ENCODE peak calls at places on chromosome 9, in five cellular contexts. A, I, H, J and M are unnamed samples.

GRCh38 chr9:114172981-114173833 is 17.9 kb downstream of the COL27A1 start:
- DNase-seq in A (peak; percentile 40), I (no peak), H (peak; percentile 50), J (no peak), M (no peak)

GRCh38 chr9:89436963-89437625 is 60.8 kb downstream of the SEMA4D start:
- DNase-seq in A (no peak), I (no peak), H (no peak), J (no peak), M (no peak)

GRCh38 chr9:4180907-4181605 is 118.8 kb downstream of the GLIS3 start:
- DNase-seq in A (no peak), I (no peak), H (no peak), J (no peak), M (no peak)

GRCh38 chr9:35448511-35448910 is 41.4 kb upstream of the RUSC2 start:
- DNase-seq in A (peak; percentile 22), I (no peak), H (no peak), J (no peak), M (peak; percentile 26)

GRCh38 chr9:89935791-89936190 is 331.0 kb downstream of the GADD45G start:
- DNase-seq in A (no peak), I (no peak), H (no peak), J (peak; percentile 39), M (peak; percentile 7)

GRCh38 chr9:136848393-136849037 is 694 bp upstream of the PHPT1 start:
- DNase-seq in A (no peak), I (peak; percentile 78), H (no peak), J (no peak), M (no peak)

GRCh38 chr9:4904322-4905134 is 80.5 kb upstream of the JAK2 start:
- DNase-seq in A (peak; percentile 56), I (no peak), H (no peak), J (no peak), M (peak; percentile 84)

GRCh38 chr9:75229605-75230332 is 141.5 kb downstream of the OSTF1 start:
- DNase-seq in A (peak; percentile 27), I (no peak), H (no peak), J (peak; percentile 68), M (peak; percentile 41)

GRCh38 chr9:34994429-34995287 is 5.1 kb downstream of the DNAJB5 start:
- DNase-seq in A (peak; percentile 62), I (peak; percentile 49), H (no peak), J (peak; percentile 25), M (peak; percentile 57)

GRCh38 chr9:109907400-109907799 is 127.4 kb downstream of the PALM2AKAP2 start:
- DNase-seq in A (peak; percentile 81), I (no peak), H (peak; percentile 75), J (no peak), M (no peak)

GRCh38 chr9:116877072-116877471 is 190.0 kb downstream of the TRIM32 start:
- DNase-seq in A (no peak), I (no peak), H (no peak), J (no peak), M (no peak)

GRCh38 chr9:131609116-131609830 is 64.0 kb downstream of the PRRT1B start:
- DNase-seq in A (peak; percentile 75), I (peak; percentile 81), H (peak; percentile 64), J (peak; percentile 49), M (peak; percentile 70)

GRCh38 chr9:124410321-124410913 is 4.8 kb downstream of the PSMB7 start:
- DNase-seq in A (no peak), I (no peak), H (no peak), J (no peak), M (peak; percentile 43)
- TF ChIP-seq CTCF in A (peak; percentile 29), I (no peak), H (peak; percentile 25), J (no peak), M (peak; percentile 42)

DNA sequence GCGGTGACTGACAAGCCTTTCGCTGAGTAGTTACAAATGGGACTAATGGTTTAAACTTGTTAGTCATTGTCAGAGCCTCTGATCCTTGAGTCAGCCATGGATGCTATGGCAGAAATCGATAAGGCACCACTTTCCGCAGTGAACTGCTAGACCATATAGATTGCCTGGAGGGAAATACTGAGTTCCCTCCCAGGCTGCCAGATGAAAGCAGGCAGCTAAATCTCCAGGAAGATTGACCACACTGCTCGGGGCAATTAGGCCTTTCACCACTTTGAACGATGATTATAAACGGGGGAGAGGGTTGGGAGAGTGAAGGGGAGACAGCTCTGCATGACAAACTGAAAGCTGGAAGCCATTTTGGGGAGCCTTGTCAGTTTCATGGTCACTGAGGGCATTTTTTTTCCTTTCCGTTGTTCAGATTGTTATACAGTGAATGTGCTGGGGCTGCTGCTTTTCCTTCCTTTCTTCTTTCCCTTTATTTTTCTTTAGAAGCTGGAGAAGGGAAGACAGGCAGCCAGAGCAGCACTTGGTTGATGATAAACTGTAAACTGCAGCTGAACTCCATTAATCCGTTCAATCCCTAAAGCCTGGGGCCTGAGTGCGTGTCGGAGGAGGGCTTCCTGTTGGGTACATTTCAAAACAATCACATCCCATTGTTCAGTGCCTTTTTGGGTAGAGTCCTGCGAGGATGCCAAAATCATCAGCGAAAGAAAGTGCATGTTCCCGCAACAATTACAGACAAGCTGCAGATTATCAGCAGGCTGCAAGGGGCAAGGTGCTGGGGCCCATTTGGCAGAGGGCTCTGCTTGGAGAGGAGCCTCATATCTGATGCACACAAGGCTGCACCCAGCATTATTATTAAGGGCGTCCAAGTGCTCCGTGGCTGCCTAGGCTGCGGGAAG is 308.4 kb downstream of the PSAT1 start:
- DNase-seq in A (peak; percentile 47), I (no peak), H (no peak), J (no peak), M (peak; percentile 84)
- H3K4me3 ChIP-seq in A (no peak overlapping the region), I (no peak overlapping the region), H (no peak overlapping the region), J (no peak overlapping the region), M (no peak overlapping the region)

GRCh38 chr9:99166149-99166548 is 55.6 kb downstream of the ALG2 start:
- DNase-seq in A (no peak), I (no peak), H (no peak), J (no peak), M (no peak)

GRCh38 chr9:99167694-99168093 is 54.0 kb downstream of the ALG2 start:
- DNase-seq in A (no peak), I (no peak), H (no peak), J (no peak), M (no peak)

GRCh38 chr9:99167120-99167519 is 54.6 kb downstream of the ALG2 start:
- DNase-seq in A (no peak), I (no peak), H (no peak), J (no peak), M (no peak)

GRCh38 chr9:99158629-99159028 is 53.7 kb downstream of the TGFBR1 start:
- DNase-seq in A (no peak), I (no peak), H (no peak), J (no peak), M (no peak)

DNA sequence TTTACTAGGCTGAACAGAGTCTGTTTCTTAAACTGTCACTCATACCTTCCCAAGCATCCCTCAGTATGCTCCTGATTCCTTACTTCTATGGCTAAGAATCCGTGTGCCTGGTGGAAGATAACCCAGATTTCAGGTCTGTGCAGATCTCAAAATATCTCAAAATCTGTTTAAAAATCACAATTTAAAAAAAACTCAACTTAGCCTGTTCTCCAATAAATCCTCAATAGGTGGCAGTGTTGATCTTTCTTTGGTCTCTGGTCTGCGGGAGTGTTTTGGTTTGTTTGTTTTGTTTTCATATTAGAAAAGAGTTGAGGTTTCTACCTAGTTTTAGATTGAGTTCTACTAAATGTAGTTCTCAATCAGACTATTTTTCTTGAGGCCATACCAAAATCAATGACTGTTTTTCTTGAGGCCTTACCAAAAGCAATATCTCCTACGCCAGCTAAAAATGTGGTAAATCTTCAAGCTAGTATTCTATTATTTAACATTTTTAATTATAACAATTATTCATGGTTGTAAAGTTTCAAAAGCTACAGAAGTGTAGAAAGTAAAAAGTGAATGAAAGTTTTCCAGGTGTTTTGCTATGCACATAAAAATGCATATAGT is 57.9 kb downstream of the TGFBR1 start:
- DNase-seq in A (peak; percentile 65), I (no peak), H (no peak), J (no peak), M (peak; percentile 63)
- TF ChIP-seq CTCF in A (peak; percentile 46), I (peak; percentile 26), H (peak; percentile 72), J (no peak), M (peak; percentile 62)

DNA sequence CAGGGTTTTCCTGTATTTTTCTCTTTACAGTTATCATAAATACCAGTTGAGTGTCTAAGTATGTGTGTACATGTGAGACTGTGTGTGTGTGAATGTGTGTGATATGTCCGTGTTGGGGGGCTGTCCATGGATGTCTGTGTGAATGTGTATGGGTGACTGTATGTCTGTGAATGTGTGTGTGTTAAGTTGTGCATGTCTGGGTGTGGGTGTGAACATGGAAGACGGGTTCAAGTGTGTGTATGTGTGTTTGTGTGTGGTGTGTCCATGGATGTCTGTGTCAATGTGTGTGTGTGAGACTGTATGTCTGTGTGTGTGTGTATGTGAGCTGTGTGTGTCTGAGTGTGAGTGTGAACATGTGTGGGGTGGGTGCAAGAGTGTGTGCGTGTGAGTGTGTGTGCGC is 55.0 kb downstream of the VAV2 start:
- DNase-seq in A (no peak), I (no peak), H (no peak), J (no peak), M (no peak)
- H3K4me3 ChIP-seq in A (no peak overlapping the region), I (no peak overlapping the region), H (no peak overlapping the region), J (no peak overlapping the region), M (no peak overlapping the region)

GRCh38 chr9:128918921-128919320 is 1.9 kb upstream of the PHYHD1 start:
- DNase-seq in A (no peak), I (no peak), H (no peak), J (no peak), M (no peak)

GRCh38 chr9:128916204-128916603 is 4.6 kb upstream of the PHYHD1 start:
- DNase-seq in A (peak; percentile 37), I (no peak), H (peak; percentile 55), J (no peak), M (peak; percentile 57)

GRCh38 chr9:128916745-128917144 is 4.0 kb upstream of the PHYHD1 start:
- DNase-seq in A (no peak), I (no peak), H (no peak), J (no peak), M (no peak)

GRCh38 chr9:128919409-128919808 is 1.4 kb upstream of the PHYHD1 start:
- DNase-seq in A (no peak), I (no peak), H (no peak), J (no peak), M (no peak)

DNA sequence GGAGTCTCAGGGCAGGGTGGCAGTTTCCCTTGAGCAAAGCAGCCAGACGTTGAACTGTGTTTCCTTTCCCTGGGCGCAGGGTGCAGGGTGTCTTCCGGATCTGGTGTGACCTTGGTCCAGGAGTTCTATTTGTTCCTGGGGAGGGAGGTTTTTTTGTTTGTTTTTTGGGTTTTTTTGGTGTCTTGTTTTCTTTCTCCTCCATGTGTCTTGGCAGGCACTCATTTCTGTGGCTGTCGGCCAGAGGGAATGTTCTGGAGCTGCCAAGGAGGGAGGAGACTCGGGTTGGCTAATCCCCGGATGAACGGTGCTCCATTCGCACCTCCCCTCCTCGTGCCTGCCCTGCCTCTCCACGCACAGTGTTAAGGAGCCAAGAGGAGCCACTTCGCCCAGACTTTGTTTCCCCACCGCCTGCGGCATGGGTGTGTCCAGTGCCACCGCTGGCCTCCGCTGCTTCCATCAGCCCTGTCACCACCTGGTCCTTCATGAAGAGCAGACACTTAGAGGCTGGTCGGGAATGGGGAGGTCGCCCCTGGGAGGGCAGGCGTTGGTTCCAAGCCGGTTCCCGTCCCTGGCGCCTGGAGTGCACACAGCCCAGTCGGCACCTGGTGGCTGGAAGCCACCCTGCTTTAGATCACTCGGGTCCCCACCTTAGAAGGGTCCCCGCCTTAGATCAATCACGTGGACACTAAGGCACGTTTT is 3.5 kb upstream of the PHYHD1 start:
- DNase-seq in A (peak; percentile 94), I (peak; percentile 90), H (peak; percentile 88), J (peak; percentile 84), M (peak; percentile 92)
- TF ChIP-seq CTCF in A (no peak), I (no peak), H (no peak), J (no peak), M (no peak)